ENCODE peak calls at places on chromosomes 6 and 20, in five cellular contexts. Y is stomach, E is nephron progenitor cell, P is GM20000, R is cardiac fibroblast. I is an unnamed sample.

GRCh38 chr20:50333856-50334255 is 143.2 kb downstream of the CEBPB start:
- DNase-seq in Y (no peak), E (no peak), P (no peak), R (peak; percentile 81), I (no peak)

GRCh38 chr6:40426341-40427066 is 160.7 kb downstream of the LRFN2 start:
- DNase-seq in Y (no peak), E (no peak), P (no peak), R (no peak), I (no peak)

GRCh38 chr20:9389321-9389720 is 125.1 kb upstream of the LAMP5 start:
- DNase-seq in Y (peak; percentile 44), E (no peak), P (no peak), R (no peak), I (no peak)

GRCh38 chr20:33014336-33015113 is 7.0 kb downstream of the BPIFB2 start:
- DNase-seq in Y (no peak), E (no peak), P (no peak), R (no peak), I (no peak)

GRCh38 chr6:112014483-112014882 is 39.4 kb upstream of the CCN6 start:
- DNase-seq in Y (no peak), E (no peak), P (no peak), R (peak; percentile 78), I (no peak)

GRCh38 chr6:168326294-168327261 is 7.0 kb upstream of the DACT2 start:
- DNase-seq in Y (no peak), E (no peak), P (no peak), R (peak; percentile 94), I (no peak)

GRCh38 chr6:129980821-129981220 is 37.6 kb upstream of the L3MBTL3 start:
- DNase-seq in Y (no peak), E (no peak), P (no peak), R (no peak), I (no peak)

GRCh38 chr20:38212806-38213606 is 47.5 kb downstream of the KIAA1755 start:
- DNase-seq in Y (no peak), E (no peak), P (no peak), R (no peak), I (no peak)

GRCh38 chr20:60403105-60403741 is 445.0 kb downstream of the CDH26 start:
- DNase-seq in Y (no peak), E (no peak), P (no peak), R (no peak), I (no peak)

GRCh38 chr20:17698419-17698818 is 1.3 kb upstream of the BANF2 start:
- DNase-seq in Y (no peak), E (no peak), P (no peak), R (no peak), I (no peak)

GRCh38 chr6:83511901-83512681 is at the start of gene PRSS35:
- DNase-seq in Y (peak; percentile 47), E (peak; percentile 81), P (peak; percentile 44), R (peak; percentile 59), I (peak; percentile 29)

GRCh38 chr6:63476302-63476701 is 96.0 kb upstream of the LOC128125822 start:
- DNase-seq in Y (no peak), E (no peak), P (no peak), R (peak; percentile 3), I (no peak)

GRCh38 chr20:38657390-38657789 is 55.8 kb downstream of the ARHGAP40 start:
- DNase-seq in Y (no peak), E (no peak), P (no peak), R (no peak), I (no peak)

GRCh38 chr6:80932364-80932763 is 820.1 kb downstream of the TENT5A start:
- DNase-seq in Y (no peak), E (no peak), P (no peak), R (peak; percentile 13), I (no peak)

GRCh38 chr6:14575961-14576360 is 458.4 kb downstream of the CD83 start:
- DNase-seq in Y (no peak), E (no peak), P (no peak), R (no peak), I (no peak)

GRCh38 chr6:56242343-56242742 is 5.0 kb downstream of the COL21A1 start:
- DNase-seq in Y (no peak), E (no peak), P (no peak), R (peak; percentile 49), I (no peak)

GRCh38 chr20:45892049-45892816 is 1.1 kb downstream of the CTSA start:
- DNase-seq in Y (peak; percentile 28), E (no peak), P (no peak), R (peak; percentile 49), I (no peak)

GRCh38 chr6:186221-186965 is 105.9 kb upstream of the DUSP22 start:
- DNase-seq in Y (peak; percentile 19), E (no peak), P (no peak), R (peak; percentile 5), I (no peak)

GRCh38 chr6:25315194-25315593 is 36.0 kb downstream of the CARMIL1 start:
- DNase-seq in Y (no peak), E (no peak), P (no peak), R (no peak), I (no peak)

GRCh38 chr6:39416728-39417127 is 94.2 kb upstream of the KCNK16 start:
- DNase-seq in Y (no peak), E (no peak), P (no peak), R (peak; percentile 79), I (no peak)

GRCh38 chr20:22611636-22612035 is 27.3 kb upstream of the FOXA2 start:
- DNase-seq in Y (no peak), E (no peak), P (no peak), R (no peak), I (no peak)

GRCh38 chr20:22619272-22619671 is 34.9 kb upstream of the FOXA2 start:
- DNase-seq in Y (no peak), E (no peak), P (no peak), R (no peak), I (no peak)

GRCh38 chr20:22617160-22617559 is 32.8 kb upstream of the FOXA2 start:
- DNase-seq in Y (peak; percentile 95), E (no peak), P (no peak), R (no peak), I (no peak)

GRCh38 chr20:22616551-22616950 is 32.2 kb upstream of the FOXA2 start:
- DNase-seq in Y (no peak), E (no peak), P (no peak), R (no peak), I (no peak)

GRCh38 chr20:22615425-22615824 is 31.1 kb upstream of the FOXA2 start:
- DNase-seq in Y (no peak), E (no peak), P (no peak), R (no peak), I (no peak)
- TF ChIP-seq CTCF in Y (no peak), E (no peak), P (no peak), R (no peak), I (no peak)

GRCh38 chr6:162200945-162201692 is 526.4 kb downstream of the PRKN start:
- DNase-seq in Y (no peak), E (no peak), P (no peak), R (no peak), I (no peak)

GRCh38 chr6:162200036-162200435 is 527.5 kb downstream of the PRKN start:
- DNase-seq in Y (no peak), E (peak; percentile 33), P (no peak), R (no peak), I (no peak)

GRCh38 chr6:162198925-162199324 is 528.6 kb downstream of the PRKN start:
- DNase-seq in Y (no peak), E (no peak), P (no peak), R (no peak), I (no peak)

GRCh38 chr6:162198072-162198471 is 529.5 kb downstream of the PRKN start:
- DNase-seq in Y (no peak), E (no peak), P (no peak), R (no peak), I (no peak)

GRCh38 chr6:162203287-162203686 is 524.3 kb downstream of the PRKN start:
- DNase-seq in Y (no peak), E (no peak), P (no peak), R (no peak), I (no peak)
- TF ChIP-seq CTCF in Y (no peak), E (no peak), P (no peak), R (no peak), I (no peak)

GRCh38 chr6:3231213-3232016 is 4.0 kb upstream of the TUBB2B start:
- DNase-seq in Y (peak; percentile 82), E (peak; percentile 85), P (no peak), R (peak; percentile 74), I (no peak)

GRCh38 chr6:3230275-3231212 is 3.1 kb upstream of the TUBB2B start:
- DNase-seq in Y (no peak), E (peak; percentile 59), P (no peak), R (peak; percentile 23), I (peak; percentile 24)

GRCh38 chr6:3228046-3228671 is 706 bp upstream of the TUBB2B start:
- DNase-seq in Y (no peak), E (peak; percentile 80), P (peak; percentile 60), R (no peak), I (peak; percentile 54)

GRCh38 chr6:3228791-3229565 is 1.5 kb upstream of the TUBB2B start:
- DNase-seq in Y (no peak), E (peak; percentile 72), P (peak; percentile 55), R (peak; percentile 31), I (peak; percentile 56)

DNA sequence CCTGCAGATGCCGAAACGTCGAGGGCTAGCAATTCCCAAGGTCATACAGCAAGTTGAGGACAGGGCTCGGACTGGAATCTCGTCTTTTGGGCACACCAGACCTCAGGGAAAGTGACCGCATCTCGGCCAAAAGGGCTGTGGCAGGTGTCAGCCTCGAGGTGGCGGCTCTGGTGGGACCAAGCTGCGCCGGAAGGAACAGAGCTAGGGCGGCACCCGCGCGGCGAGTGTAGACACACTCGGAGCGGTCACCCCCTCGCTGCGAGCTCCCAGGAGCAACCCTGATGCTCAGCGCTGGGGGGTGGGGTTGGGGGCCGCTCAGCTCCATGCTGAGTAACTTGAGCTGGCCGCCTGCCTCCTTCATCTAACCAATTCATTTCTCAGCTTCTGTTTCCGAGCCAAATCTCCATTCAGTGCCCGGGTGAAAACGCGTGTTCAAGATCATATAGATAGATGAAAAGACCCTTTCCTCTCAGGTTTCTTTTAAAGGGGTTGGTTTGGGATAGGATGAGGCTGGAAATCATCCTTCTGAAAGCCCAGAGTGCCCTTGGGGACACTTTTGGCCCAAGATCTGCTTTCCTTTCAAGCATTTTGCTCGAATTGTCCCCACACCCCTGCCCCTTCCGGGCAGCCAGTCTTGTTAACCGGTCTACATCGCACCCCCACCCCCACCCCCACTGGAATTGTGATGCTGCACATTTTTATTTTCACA is 2.3 kb upstream of the TUBB2B start:
- DNase-seq in Y (no peak), E (peak; percentile 67), P (peak; percentile 53), R (no peak), I (peak; percentile 57)
- TF ChIP-seq CTCF in Y (no peak), E (no peak), P (no peak), R (no peak), I (no peak)

GRCh38 chr6:134162932-134163331 is 110.5 kb upstream of the SLC2A12 start:
- DNase-seq in Y (no peak), E (no peak), P (no peak), R (no peak), I (no peak)
- TF ChIP-seq CTCF in Y (no peak), E (no peak), P (no peak), R (no peak), I (no peak)

GRCh38 chr6:85662251-85662650 is 19.6 kb upstream of the SYNCRIP start:
- DNase-seq in Y (no peak), E (no peak), P (no peak), R (no peak), I (no peak)

DNA sequence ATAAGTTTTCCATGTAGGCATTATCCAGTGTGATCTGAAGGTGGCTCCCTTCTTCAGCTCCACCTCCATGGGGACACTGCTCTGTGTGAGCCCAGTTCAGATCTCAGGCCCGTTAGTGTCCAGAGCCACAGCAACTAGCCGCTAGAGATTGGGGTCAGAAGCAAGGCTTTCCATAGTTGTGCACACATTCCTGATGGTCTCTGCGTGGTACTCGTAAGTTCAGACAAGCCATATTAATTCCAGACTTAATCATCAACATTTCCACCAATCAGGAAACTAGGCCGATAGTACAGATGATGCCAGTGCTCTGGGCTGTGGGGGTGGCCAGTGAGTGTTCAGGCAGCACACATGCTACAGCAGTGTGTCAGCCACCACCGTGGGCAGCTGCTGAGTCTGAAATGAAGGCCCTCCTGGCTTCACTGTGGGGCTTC is 17.5 kb upstream of the SYNCRIP start:
- DNase-seq in Y (no peak), E (no peak), P (no peak), R (peak; percentile 82), I (peak; percentile 28)
- TF ChIP-seq CTCF in Y (no peak), E (no peak), P (no peak), R (peak; percentile 11), I (no peak)

I was measured in activated CD8-positive, alpha-beta T cell treated with anti-CD3 and anti-CD28 coated beads for 36 hours.